ENCODE peak calls at places on chromosomes 12 and 14, in eight cellular contexts. X is transverse colon, Q is ovary, I is sigmoid colon, H is suprapubic skin, P is K562, M is stomach, N is HepG2. V is an unnamed sample. For H3K27me3, the result is how much of the 10 kb centered on the place peaks cover.

GRCh38 chr14:33686218-33686617 is 264.7 kb downstream of the EGLN3 start:
- DNase-seq in X (no peak), P (no peak), M (no peak), N (no peak), H (no peak), I (no peak), Q (no peak), V (no peak)

GRCh38 chr12:122998316-122998715 is 17.8 kb downstream of the ARL6IP4 start:
- DNase-seq in N (no peak), I (no peak), P (no peak), M (no peak), X (no peak), Q (no peak), H (no peak), V (no peak)

GRCh38 chr14:96285667-96286066 is 29.7 kb downstream of the BDKRB1 start:
- DNase-seq in N (no peak), H (no peak), Q (no peak), M (no peak), P (peak), X (no peak), I (peak), V (no peak)

GRCh38 chr14:31829256-31829923 is 247.7 kb upstream of the ARHGAP5 start:
- DNase-seq in I (no peak), M (no peak), X (no peak), P (peak), N (no peak), H (no peak), Q (no peak), V (no peak)

GRCh38 chr12:59928416-59928815 is 332.6 kb downstream of the SLC16A7 start:
- DNase-seq in N (no peak), X (no peak), M (peak), Q (no peak), H (no peak), I (no peak), P (no peak), V (no peak)

GRCh38 chr14:86515195-86515594 is 985.3 kb downstream of the FLRT2 start:
- DNase-seq in P (no peak), N (no peak), H (no peak), Q (no peak), I (no peak), M (no peak), X (no peak), V (no peak)

GRCh38 chr12:41250748-41251147 is 62.6 kb downstream of the PDZRN4 start:
- DNase-seq in M (no peak), H (no peak), P (no peak), N (no peak), X (no peak), I (no peak), Q (no peak), V (no peak)

GRCh38 chr12:110576504-110576903 is 6.6 kb downstream of the PPTC7 start:
- DNase-seq in N (no peak), Q (no peak), P (no peak), H (no peak), I (no peak), M (no peak), X (no peak), V (no peak)

GRCh38 chr12:65705380-65705876 is 118.9 kb upstream of the HMGA2 start:
- DNase-seq in Q (no peak), P (no peak), N (no peak), H (no peak), M (no peak), X (no peak), I (no peak), V (no peak)

GRCh38 chr12:124695861-124696260 is 128.4 kb upstream of the NCOR2 start:
- DNase-seq in P (no peak), H (no peak), X (no peak), I (no peak), Q (no peak), N (no peak), M (no peak), V (no peak)

GRCh38 chr14:100902295-100902694 is 1.2 kb downstream of the RTL1 start:
- DNase-seq in Q (no peak), X (no peak), H (no peak), P (peak), I (peak), N (peak), M (no peak), V (no peak)

GRCh38 chr14:100899841-100900771 is 3.4 kb downstream of the RTL1 start:
- DNase-seq in P (peak), M (no peak), Q (no peak), N (peak), X (no peak), H (no peak), I (peak), V (no peak)

GRCh38 chr14:100901391-100902183 is 1.9 kb downstream of the RTL1 start:
- DNase-seq in X (no peak), I (peak), M (no peak), P (no peak), H (peak), Q (no peak), N (no peak), V (no peak)

GRCh38 chr14:100898935-100899840 is 4.3 kb downstream of the RTL1 start:
- DNase-seq in I (peak), H (no peak), N (no peak), X (no peak), M (no peak), Q (no peak), P (no peak), V (no peak)

GRCh38 chr14:100900837-100901390 is 2.6 kb downstream of the RTL1 start:
- DNase-seq in H (no peak), Q (no peak), P (peak), X (peak), M (no peak), N (peak), I (peak), V (no peak)
- TF ChIP-seq EP300 in H (no peak), Q (no peak), P (no peak), X (no peak), M (no peak), N (no peak), I (no peak), V (no peak)

DNA sequence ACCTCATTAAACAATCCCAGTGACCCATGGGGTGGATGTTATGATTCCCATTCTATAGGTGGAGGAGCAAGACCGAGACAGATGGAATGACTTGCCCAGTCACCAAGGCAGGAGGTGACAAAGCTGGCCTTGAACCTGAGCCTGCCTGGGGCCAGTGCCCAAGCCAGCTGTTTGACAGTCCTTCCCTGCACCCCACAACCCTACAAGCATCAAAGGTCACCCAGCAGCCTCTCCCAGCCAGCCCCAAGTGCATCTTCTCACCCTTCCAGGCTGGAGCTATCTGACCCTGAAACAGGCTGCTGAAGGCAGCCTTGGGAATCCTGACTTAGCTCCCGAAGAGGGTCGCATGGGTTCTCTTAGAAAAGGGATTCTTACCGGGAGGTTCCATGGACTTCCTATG is 20.3 kb downstream of the MMAB start:
- DNase-seq in I (no peak), X (no peak), Q (no peak), P (no peak), N (no peak), M (no peak), H (no peak), V (no peak)
- H3K27me3 ChIP-seq in I (under half), X (half or more), Q (under half), P (half or more), N (under half), M (half or more), H (under half), V (under half)

GRCh38 chr12:6226002-6226700 is 26.0 kb downstream of the CD9 start:
- DNase-seq in P (no peak), Q (peak), M (peak), N (peak), H (no peak), X (peak), I (peak), V (peak)
- TF ChIP-seq EP300 in P (no peak), Q (peak), M (peak), N (no peak), H (peak), X (peak), I (peak), V (peak)

GRCh38 chr12:130144256-130144655 is 18.0 kb upstream of the FZD10 start:
- DNase-seq in N (no peak), I (no peak), X (no peak), M (no peak), H (no peak), Q (no peak), P (no peak), V (no peak)

GRCh38 chr12:130141901-130142683 is 20.2 kb upstream of the FZD10 start:
- DNase-seq in H (no peak), M (no peak), N (no peak), X (no peak), I (no peak), Q (no peak), P (no peak), V (no peak)

GRCh38 chr12:130141105-130141504 is 21.2 kb upstream of the FZD10 start:
- DNase-seq in M (no peak), Q (no peak), H (no peak), I (no peak), N (no peak), P (no peak), X (no peak), V (no peak)

GRCh38 chr12:130142736-130143135 is 19.5 kb upstream of the FZD10 start:
- DNase-seq in X (no peak), N (no peak), Q (no peak), I (no peak), H (no peak), P (no peak), M (no peak), V (no peak)

DNA sequence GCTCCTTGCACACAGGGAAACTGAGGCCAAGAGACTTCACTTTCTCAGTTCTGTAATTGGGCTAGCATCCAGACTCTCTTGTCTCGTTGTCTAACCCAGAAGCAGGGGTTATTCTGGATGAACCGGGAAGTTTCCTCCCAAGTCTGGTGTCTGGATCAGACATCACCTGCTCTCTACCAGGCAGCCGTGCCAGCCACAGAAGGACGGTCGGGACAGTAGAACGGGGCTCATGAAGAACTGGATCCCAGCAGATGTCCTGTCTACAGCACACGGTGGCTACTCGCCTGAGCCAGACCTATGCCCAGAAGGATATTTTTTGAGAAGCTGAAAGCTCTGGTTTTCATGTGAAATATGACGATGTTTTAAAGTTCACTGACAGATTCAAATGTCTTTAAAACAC is 19.1 kb upstream of the FZD10 start:
- DNase-seq in X (no peak), I (no peak), Q (no peak), H (no peak), P (no peak), N (no peak), M (no peak), V (no peak)
- H3K27me3 ChIP-seq in X (under half), I (under half), Q (under half), H (under half), P (half or more), N (under half), M (under half), V (under half)

GRCh38 chr12:105705765-105706164 is 375.3 kb downstream of the C12orf75 start:
- DNase-seq in H (no peak), I (peak), M (peak), Q (peak), N (peak), P (peak), X (peak), V (peak)
- TF ChIP-seq EP300 in H (no peak), I (no peak), M (no peak), Q (no peak), N (no peak), P (no peak), X (no peak), V (no peak)

DNA sequence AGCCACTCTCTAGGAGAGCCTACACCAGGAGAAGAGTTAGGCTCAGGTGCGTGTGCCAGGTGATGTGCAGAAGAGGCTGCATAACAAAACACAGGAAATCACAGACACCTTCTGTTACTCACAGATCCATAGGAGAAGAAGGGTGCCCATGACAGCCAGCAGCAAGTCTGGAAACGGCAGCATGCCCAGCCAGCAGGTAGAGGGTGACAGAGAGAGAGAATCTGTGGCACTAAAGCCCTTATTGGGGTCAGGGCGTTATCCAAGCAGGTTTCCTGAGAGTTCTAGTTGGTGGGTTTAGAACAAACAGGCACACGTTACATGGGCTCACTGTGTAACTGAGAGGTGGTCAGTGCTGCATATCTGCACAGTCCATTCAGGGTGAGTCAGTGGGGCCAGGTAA is 14.9 kb upstream of the SLC8A3 start:
- DNase-seq in P (no peak), X (no peak), H (no peak), M (no peak), N (no peak), Q (no peak), I (no peak), V (no peak)
- H3K27me3 ChIP-seq in P (under half), X (under half), H (under half), M (under half), N (under half), Q (under half), I (under half), V (under half)